ENCODE peak calls at places on chromosome 11, in four cellular contexts. One of them, this sample, is unnamed.

GRCh38 chr11:30107899-30108298 is 91.1 kb upstream of the KCNA4 start:
- DNase-seq in KBM-7: no peak
- DNase-seq in DMS 273 treated with DMSO at 0.1 percent for 48 hours: no peak
- DNase-seq in cardiac fibroblast: peak; percentile 70
- DNase-seq in this sample: no peak

GRCh38 chr11:132914600-132914999 is 617.7 kb downstream of the OPCML start:
- DNase-seq in KBM-7: no peak
- DNase-seq in DMS 273 treated with DMSO at 0.1 percent for 48 hours: no peak
- DNase-seq in cardiac fibroblast: no peak
- DNase-seq in this sample: no peak

GRCh38 chr11:120599816-120600420 is 88.4 kb downstream of the GRIK4 start:
- DNase-seq in KBM-7: no peak
- DNase-seq in DMS 273 treated with DMSO at 0.1 percent for 48 hours: no peak
- DNase-seq in cardiac fibroblast: no peak
- DNase-seq in this sample: no peak

GRCh38 chr11:75436806-75437205 is 3.8 kb upstream of the KLHL35 start:
- DNase-seq in KBM-7: no peak
- DNase-seq in DMS 273 treated with DMSO at 0.1 percent for 48 hours: no peak
- DNase-seq in cardiac fibroblast: no peak
- DNase-seq in this sample: no peak

GRCh38 chr11:133041165-133041564 is 491.1 kb downstream of the OPCML start:
- DNase-seq in KBM-7: no peak
- DNase-seq in DMS 273 treated with DMSO at 0.1 percent for 48 hours: no peak
- DNase-seq in cardiac fibroblast: no peak
- DNase-seq in this sample: no peak

GRCh38 chr11:5258543-5259262 is 4.1 kb upstream of the HBG2 start:
- DNase-seq in KBM-7: no peak
- DNase-seq in DMS 273 treated with DMSO at 0.1 percent for 48 hours: no peak
- DNase-seq in cardiac fibroblast: no peak
- DNase-seq in this sample: no peak

GRCh38 chr11:130198964-130199363 is 39.4 kb downstream of the ST14 start:
- DNase-seq in KBM-7: no peak
- DNase-seq in DMS 273 treated with DMSO at 0.1 percent for 48 hours: no peak
- DNase-seq in cardiac fibroblast: no peak
- DNase-seq in this sample: no peak

GRCh38 chr11:88704505-88704904 is 361.3 kb downstream of the GRM5 start:
- DNase-seq in KBM-7: no peak
- DNase-seq in DMS 273 treated with DMSO at 0.1 percent for 48 hours: no peak
- DNase-seq in cardiac fibroblast: no peak
- DNase-seq in this sample: no peak

GRCh38 chr11:17521106-17521900 is 22.9 kb downstream of the USH1C start:
- DNase-seq in KBM-7: no peak
- DNase-seq in DMS 273 treated with DMSO at 0.1 percent for 48 hours: no peak
- DNase-seq in cardiac fibroblast: no peak
- DNase-seq in this sample: no peak

GRCh38 chr11:19553683-19554333 is 158.8 kb upstream of the NAV2 start:
- DNase-seq in KBM-7: peak; percentile 68
- DNase-seq in DMS 273 treated with DMSO at 0.1 percent for 48 hours: no peak
- DNase-seq in cardiac fibroblast: peak; percentile 81
- DNase-seq in this sample: peak; percentile 33

GRCh38 chr11:93251922-93252321 is 54.1 kb upstream of the SLC36A4 start:
- DNase-seq in KBM-7: no peak
- DNase-seq in DMS 273 treated with DMSO at 0.1 percent for 48 hours: no peak
- DNase-seq in cardiac fibroblast: no peak
- DNase-seq in this sample: no peak

GRCh38 chr11:75766449-75767227 is 1.9 kb upstream of the DGAT2 start:
- DNase-seq in KBM-7: no peak
- DNase-seq in DMS 273 treated with DMSO at 0.1 percent for 48 hours: no peak
- DNase-seq in cardiac fibroblast: no peak
- DNase-seq in this sample: no peak

GRCh38 chr11:19995131-19995530 is 165.1 kb downstream of the DBX1 start:
- DNase-seq in KBM-7: no peak
- DNase-seq in DMS 273 treated with DMSO at 0.1 percent for 48 hours: no peak
- DNase-seq in cardiac fibroblast: peak; percentile 73
- DNase-seq in this sample: no peak

GRCh38 chr11:6604081-6604626 is 580 bp downstream of the ILK start:
- DNase-seq in KBM-7: peak; percentile 71
- DNase-seq in DMS 273 treated with DMSO at 0.1 percent for 48 hours: no peak
- DNase-seq in cardiac fibroblast: peak; percentile 78
- DNase-seq in this sample: peak; percentile 29

GRCh38 chr11:64877390-64878222 is 815 bp downstream of the EHD1 start:
- DNase-seq in KBM-7: peak; percentile 59
- DNase-seq in DMS 273 treated with DMSO at 0.1 percent for 48 hours: no peak
- DNase-seq in cardiac fibroblast: no peak
- DNase-seq in this sample: no peak

GRCh38 chr11:17986007-17986710 is 26.7 kb downstream of the SERGEF start:
- DNase-seq in KBM-7: no peak
- DNase-seq in DMS 273 treated with DMSO at 0.1 percent for 48 hours: no peak
- DNase-seq in cardiac fibroblast: peak; percentile 72
- DNase-seq in this sample: no peak

GRCh38 chr11:1232328-1233321 is 9.8 kb downstream of the MUC5B start:
- DNase-seq in KBM-7: no peak
- DNase-seq in DMS 273 treated with DMSO at 0.1 percent for 48 hours: no peak
- DNase-seq in cardiac fibroblast: no peak
- DNase-seq in this sample: no peak

GRCh38 chr11:4044971-4045646 is 49.5 kb upstream of the RRM1 start:
- DNase-seq in KBM-7: no peak
- DNase-seq in DMS 273 treated with DMSO at 0.1 percent for 48 hours: no peak
- DNase-seq in cardiac fibroblast: peak; percentile 42
- DNase-seq in this sample: no peak

GRCh38 chr11:16778876-16779275 is 40.4 kb downstream of the C11orf58 start:
- DNase-seq in KBM-7: no peak
- DNase-seq in DMS 273 treated with DMSO at 0.1 percent for 48 hours: no peak
- DNase-seq in cardiac fibroblast: no peak
- DNase-seq in this sample: no peak

GRCh38 chr11:128492903-128493569 is 94.3 kb downstream of the ETS1 start:
- DNase-seq in KBM-7: no peak
- DNase-seq in DMS 273 treated with DMSO at 0.1 percent for 48 hours: no peak
- DNase-seq in cardiac fibroblast: no peak
- DNase-seq in this sample: no peak

GRCh38 chr11:58075781-58076180 is 45.0 kb downstream of the OR6Q1 start:
- DNase-seq in KBM-7: no peak
- DNase-seq in DMS 273 treated with DMSO at 0.1 percent for 48 hours: no peak
- DNase-seq in cardiac fibroblast: no peak
- DNase-seq in this sample: no peak

GRCh38 chr11:128686745-128687177 is 7.1 kb upstream of the FLI1 start:
- DNase-seq in KBM-7: no peak
- DNase-seq in DMS 273 treated with DMSO at 0.1 percent for 48 hours: no peak
- DNase-seq in cardiac fibroblast: peak; percentile 69
- DNase-seq in this sample: no peak

GRCh38 chr11:10409207-10409661 is 45.8 kb upstream of the AMPD3 start:
- DNase-seq in KBM-7: peak; percentile 51
- DNase-seq in DMS 273 treated with DMSO at 0.1 percent for 48 hours: no peak
- DNase-seq in cardiac fibroblast: peak; percentile 26
- DNase-seq in this sample: no peak

GRCh38 chr11:96211433-96211832 is 131.6 kb downstream of the MAML2 start:
- DNase-seq in KBM-7: no peak
- DNase-seq in DMS 273 treated with DMSO at 0.1 percent for 48 hours: no peak
- DNase-seq in cardiac fibroblast: no peak
- DNase-seq in this sample: no peak

GRCh38 chr11:19672591-19673206 is 39.9 kb upstream of the NAV2 start:
- DNase-seq in KBM-7: no peak
- DNase-seq in DMS 273 treated with DMSO at 0.1 percent for 48 hours: no peak
- DNase-seq in cardiac fibroblast: no peak
- DNase-seq in this sample: no peak

GRCh38 chr11:16669799-16670415 is 68.5 kb upstream of the C11orf58 start:
- DNase-seq in KBM-7: no peak
- DNase-seq in DMS 273 treated with DMSO at 0.1 percent for 48 hours: no peak
- DNase-seq in cardiac fibroblast: peak; percentile 23
- DNase-seq in this sample: no peak

GRCh38 chr11:66727282-66727882 is 1.6 kb downstream of the SPTBN2 start:
- DNase-seq in KBM-7: peak; percentile 61
- DNase-seq in DMS 273 treated with DMSO at 0.1 percent for 48 hours: no peak
- DNase-seq in cardiac fibroblast: peak; percentile 10
- DNase-seq in this sample: no peak

GRCh38 chr11:112185883-112186282 is 10.6 kb downstream of the BCO2 start:
- DNase-seq in KBM-7: no peak
- DNase-seq in DMS 273 treated with DMSO at 0.1 percent for 48 hours: no peak
- DNase-seq in cardiac fibroblast: no peak
- DNase-seq in this sample: no peak

GRCh38 chr11:73939096-73939495 is 11.7 kb upstream of the DNAJB13 start:
- DNase-seq in KBM-7: peak; percentile 45
- DNase-seq in DMS 273 treated with DMSO at 0.1 percent for 48 hours: no peak
- DNase-seq in cardiac fibroblast: no peak
- DNase-seq in this sample: no peak

GRCh38 chr11:30501744-30502143 is 84.4 kb downstream of the MPPED2 start:
- DNase-seq in KBM-7: no peak
- DNase-seq in DMS 273 treated with DMSO at 0.1 percent for 48 hours: no peak
- DNase-seq in cardiac fibroblast: no peak
- DNase-seq in this sample: no peak

GRCh38 chr11:13276454-13276851 is 1.1 kb upstream of the BMAL1 start:
- DNase-seq in KBM-7: no peak
- DNase-seq in DMS 273 treated with DMSO at 0.1 percent for 48 hours: no peak
- DNase-seq in cardiac fibroblast: no peak
- DNase-seq in this sample: no peak

GRCh38 chr11:134248910-134249480 is 4.2 kb downstream of the THYN1 start:
- DNase-seq in KBM-7: no peak
- DNase-seq in DMS 273 treated with DMSO at 0.1 percent for 48 hours: no peak
- DNase-seq in cardiac fibroblast: no peak
- DNase-seq in this sample: no peak

GRCh38 chr11:124893781-124894401 is 3.8 kb downstream of the ROBO4 start:
- DNase-seq in KBM-7: no peak
- DNase-seq in DMS 273 treated with DMSO at 0.1 percent for 48 hours: no peak
- DNase-seq in cardiac fibroblast: no peak
- DNase-seq in this sample: no peak